ENCODE peak calls at places on chromosomes 7 and 10, in eight cellular contexts. P, L, O, K, S, T, F and A are unnamed samples.

GRCh38 chr10:100888957-100889356 is 23.8 kb upstream of the SLF2 start:
- DNase-seq in P (peak; percentile 35), L (no peak), O (no peak), K (no peak), S (no peak), T (no peak), F (no peak), A (peak; percentile 17)

GRCh38 chr10:102523250-102524029 is 19.7 kb downstream of the SUFU start:
- DNase-seq in P (peak; percentile 90), L (peak; percentile 45), O (no peak), K (no peak), S (no peak), T (peak; percentile 83), F (no peak), A (peak; percentile 67)

GRCh38 chr10:98435178-98435577 is 11.6 kb downstream of the HPS1 start:
- DNase-seq in P (no peak), L (no peak), O (no peak), K (no peak), S (no peak), T (no peak), F (no peak), A (no peak)

GRCh38 chr10:132232553-132232949 is 45.8 kb downstream of the DPYSL4 start:
- DNase-seq in P (no peak), L (peak; percentile 56), O (no peak), K (no peak), S (peak; percentile 40), T (no peak), F (no peak), A (no peak)

GRCh38 chr10:12916587-12916986 is 84.9 kb downstream of the CCDC3 start:
- DNase-seq in P (no peak), L (no peak), O (no peak), K (no peak), S (no peak), T (no peak), F (no peak), A (no peak)

GRCh38 chr7:19113001-19113349 is 4.5 kb downstream of the TWIST1 start:
- DNase-seq in P (no peak), L (no peak), O (no peak), K (no peak), S (no peak), T (no peak), F (no peak), A (no peak)

GRCh38 chr10:69730251-69731156 is 71.2 kb upstream of the COL13A1 start:
- DNase-seq in P (peak; percentile 8), L (peak; percentile 86), O (no peak), K (no peak), S (no peak), T (no peak), F (no peak), A (peak; percentile 35)

GRCh38 chr10:72626444-72626754 is 520 bp upstream of the MICU1 start:
- DNase-seq in P (no peak), L (no peak), O (no peak), K (no peak), S (no peak), T (no peak), F (no peak), A (no peak)

GRCh38 chr7:33534830-33535229 is 370.5 kb upstream of the BMPER start:
- DNase-seq in P (no peak), L (no peak), O (no peak), K (no peak), S (no peak), T (no peak), F (no peak), A (peak; percentile 42)

GRCh38 chr7:30469303-30469702 is 9.3 kb downstream of the NOD1 start:
- DNase-seq in P (peak; percentile 100), L (peak; percentile 77), O (no peak), K (peak; percentile 19), S (peak; percentile 31), T (peak; percentile 58), F (no peak), A (peak; percentile 100)